ENCODE peak calls at places on chromosomes 5 and 9, in seven cellular contexts. C is fibroblast of pulmonary artery, G is tibial artery, V is foreskin fibroblast, B is K562, L is ovary, R is astrocyte of the spinal cord. D is an unnamed sample.

GRCh38 chr9:6870149-6870548 is 112.4 kb downstream of the KDM4C start:
- DNase-seq in C (peak; percentile 6), G (no peak), V (no peak), B (no peak), L (no peak), R (no peak), D (no peak)

GRCh38 chr5:13990896-13991295 is 46.4 kb upstream of the DNAH5 start:
- DNase-seq in C (no peak), G (no peak), V (no peak), B (no peak), L (no peak), R (no peak), D (no peak)

GRCh38 chr9:93672622-93673270 is 96.4 kb downstream of the PHF2 start:
- DNase-seq in C (no peak), G (no peak), V (no peak), B (no peak), L (peak; percentile 2), R (no peak), D (no peak)

GRCh38 chr9:137449931-137450537 is 8.9 kb upstream of the ENTPD8 start:
- DNase-seq in C (no peak), G (no peak), V (no peak), B (peak; percentile 70), L (peak; percentile 19), R (no peak), D (no peak)

GRCh38 chr9:36486454-36486932 is 86.2 kb upstream of the MELK start:
- DNase-seq in C (peak; percentile 15), G (peak; percentile 23), V (peak; percentile 47), B (peak; percentile 36), L (no peak), R (peak; percentile 17), D (no peak)

GRCh38 chr5:151895660-151896040 is 29.0 kb downstream of the GLRA1 start:
- DNase-seq in C (no peak), G (no peak), V (no peak), B (no peak), L (no peak), R (no peak), D (no peak)

GRCh38 chr5:61974680-61975079 is 331.3 kb upstream of the KIF2A start:
- DNase-seq in C (no peak), G (no peak), V (no peak), B (no peak), L (no peak), R (no peak), D (no peak)

GRCh38 chr5:34854459-34855174 is 15.7 kb downstream of the TTC23L start:
- DNase-seq in C (no peak), G (no peak), V (no peak), B (no peak), L (no peak), R (peak; percentile 69), D (peak; percentile 72)

GRCh38 chr9:99878651-99879050 is 27.8 kb upstream of the STX17 start:
- DNase-seq in C (no peak), G (no peak), V (peak; percentile 23), B (no peak), L (no peak), R (no peak), D (no peak)

GRCh38 chr5:29697786-29698414 is 1495.6 kb upstream of the CDH6 start:
- DNase-seq in C (no peak), G (no peak), V (no peak), B (peak; percentile 8), L (no peak), R (no peak), D (peak; percentile 13)
- TF ChIP-seq CTCF in C (no peak), G (no peak), V (no peak), B (peak; percentile 3), L (no peak), R (no peak), D (peak; percentile 61)

DNA sequence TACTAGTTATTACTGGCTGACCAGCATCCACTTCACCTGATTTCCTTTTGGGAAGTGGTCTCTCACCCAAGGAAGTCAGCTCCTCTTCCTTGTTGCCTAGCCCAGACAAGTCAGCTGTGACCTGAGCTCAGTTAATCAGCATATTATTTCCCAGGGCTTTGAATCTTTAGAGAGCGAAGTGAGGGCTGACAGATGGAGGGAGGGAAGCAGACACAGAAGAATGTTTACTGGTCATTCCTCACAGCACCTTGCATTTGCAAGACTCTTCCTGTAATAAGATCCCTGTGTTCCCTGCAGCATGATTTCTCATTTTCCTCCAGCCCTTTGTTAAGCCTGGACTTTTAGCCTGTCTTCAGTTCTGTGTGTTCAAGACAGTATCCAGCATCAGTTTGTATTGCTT is 50.0 kb downstream of the MAN2A1 start:
- DNase-seq in C (peak; percentile 31), G (no peak), V (peak; percentile 37), B (no peak), L (no peak), R (peak; percentile 49), D (no peak)
- H3K4me3 ChIP-seq in C (no peak overlapping the region), G (no peak overlapping the region), V (no peak overlapping the region), B (no peak overlapping the region), L (no peak overlapping the region), R (no peak overlapping the region), D (no peak overlapping the region)

GRCh38 chr9:111034146-111034545 is 4.1 kb downstream of the LPAR1 start:
- DNase-seq in C (no peak), G (no peak), V (peak; percentile 41), B (no peak), L (no peak), R (no peak), D (no peak)

GRCh38 chr9:111036946-111037743 is 1.1 kb downstream of the LPAR1 start:
- DNase-seq in C (peak; percentile 55), G (peak; percentile 25), V (peak; percentile 50), B (no peak), L (no peak), R (peak; percentile 64), D (no peak)

GRCh38 chr9:111034573-111035539 is 3.4 kb downstream of the LPAR1 start:
- DNase-seq in C (peak; percentile 51), G (no peak), V (peak; percentile 65), B (no peak), L (no peak), R (no peak), D (no peak)

GRCh38 chr9:111037744-111038335 is 430 bp downstream of the LPAR1 start:
- DNase-seq in C (peak; percentile 40), G (peak; percentile 25), V (peak; percentile 77), B (no peak), L (peak; percentile 62), R (peak; percentile 35), D (no peak)

DNA sequence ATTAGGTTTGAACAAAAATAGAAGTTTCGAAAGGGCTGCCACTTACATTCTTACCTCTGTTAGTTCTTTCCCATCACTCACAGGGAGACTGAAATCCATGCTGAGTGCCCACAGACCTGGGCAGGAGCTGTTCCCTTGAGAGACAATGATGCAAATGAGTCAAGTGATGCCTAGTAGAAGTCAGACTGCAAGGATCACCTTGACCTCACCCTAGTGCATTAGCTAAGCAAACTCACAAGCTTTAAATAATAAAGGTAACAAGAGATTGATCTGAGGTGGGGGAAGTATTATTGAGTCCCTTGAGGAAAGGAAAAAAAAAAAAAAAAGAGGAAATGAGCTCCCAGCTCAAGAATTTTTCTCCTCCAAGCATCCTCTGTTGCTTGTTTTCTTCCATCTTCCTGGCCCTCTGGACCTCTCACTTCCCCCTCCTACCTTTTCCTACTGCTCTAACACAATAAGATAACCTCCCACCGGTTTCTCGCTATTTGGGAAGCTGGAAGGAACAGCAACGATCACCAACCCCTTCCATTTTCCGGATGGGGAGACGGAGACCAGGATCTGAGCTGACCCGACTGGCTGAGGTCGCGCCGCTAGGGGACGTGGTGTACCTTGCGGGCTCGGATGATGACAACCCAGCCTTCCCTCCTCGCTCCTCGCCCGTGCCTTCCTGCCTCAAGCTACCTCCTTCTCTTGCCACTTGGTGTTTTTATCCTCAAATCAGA is 2.0 kb downstream of the LPAR1 start:
- DNase-seq in C (peak; percentile 49), G (peak; percentile 80), V (peak; percentile 93), B (no peak), L (peak; percentile 31), R (peak; percentile 58), D (no peak)
- TF ChIP-seq CTCF in C (peak; percentile 73), G (peak; percentile 39), V (peak; percentile 92), B (no peak), L (peak; percentile 24), R (peak; percentile 84), D (peak; percentile 45)

DNA sequence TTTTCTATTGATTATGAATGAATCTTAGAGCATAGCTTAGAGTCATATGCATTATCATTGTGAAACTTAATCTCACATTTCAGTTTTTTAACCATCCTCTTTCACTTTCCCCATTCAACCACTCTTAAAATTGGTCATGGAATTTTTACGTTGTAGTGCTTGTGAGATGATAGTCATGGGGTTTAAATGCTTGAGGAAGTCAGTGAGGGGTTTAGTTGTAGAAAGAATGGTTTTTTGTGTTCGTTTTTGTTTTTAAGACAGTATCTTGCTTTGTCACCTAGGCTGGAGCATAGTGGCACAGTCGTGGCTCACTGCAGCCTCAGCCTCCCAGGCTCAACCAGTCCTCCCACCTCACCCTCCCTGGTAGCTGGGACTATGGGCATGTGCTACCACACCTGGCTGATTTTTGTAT is 19.6 kb downstream of the UGCG start:
- DNase-seq in C (no peak), G (no peak), V (no peak), B (no peak), L (no peak), R (no peak), D (no peak)
- H3K4me3 ChIP-seq in C (no peak overlapping the region), G (no peak overlapping the region), V (no peak overlapping the region), B (no peak overlapping the region), L (no peak overlapping the region), R (no peak overlapping the region), D (no peak overlapping the region)